ENCODE peak calls at places on chromosomes 4 and X, in four cellular contexts. D is H1, R is K562, E is HepG2. V is an unnamed sample.

GRCh38 chr4:174764105-174764729 is 64.8 kb downstream of the GLRA3 start:
- DNase-seq in E (peak), R (peak), D (no peak), V (peak)

GRCh38 chrX:9312922-9313867 is 151.7 kb upstream of the TBL1X start:
- DNase-seq in R (peak), E (peak), D (peak), V (peak)

GRCh38 chr4:73788411-73788810 is 48.0 kb downstream of the CXCL8 start:
- DNase-seq in R (no peak), D (no peak), E (no peak), V (no peak)

GRCh38 chrX:137031517-137032377 is 2.0 kb downstream of the GPR101 start:
- DNase-seq in R (peak), D (peak), E (no peak), V (peak)

GRCh38 chr4:18846313-18846712 is 824.8 kb upstream of the LCORL start:
- DNase-seq in E (no peak), R (no peak), D (no peak), V (no peak)

GRCh38 chr4:185524888-185525863 is 10.1 kb downstream of the PDLIM3 start:
- DNase-seq in D (no peak), E (no peak), R (no peak), V (no peak)

GRCh38 chr4:31088600-31089230 is 368.5 kb downstream of the PCDH7 start:
- DNase-seq in E (no peak), D (no peak), R (peak), V (no peak)

GRCh38 chr4:181933471-181933870 is 309.7 kb upstream of the TENM3 start:
- DNase-seq in R (no peak), E (no peak), D (no peak), V (no peak)

GRCh38 chrX:152619897-152620296 is 17.8 kb upstream of the GABRQ start:
- DNase-seq in R (no peak), E (no peak), D (no peak), V (no peak)

GRCh38 chr4:126976850-126977249 is 655.9 kb upstream of the INTU start:
- DNase-seq in E (no peak), D (no peak), R (no peak), V (no peak)

GRCh38 chr4:184375027-184375426 is 99.3 kb downstream of the IRF2 start:
- DNase-seq in E (no peak), D (no peak), R (no peak), V (no peak)

GRCh38 chr4:75107703-75108612 is 175.0 kb downstream of the PARM1 start:
- DNase-seq in D (no peak), R (no peak), E (no peak), V (no peak)

GRCh38 chr4:102252171-102252570 is 93.1 kb downstream of the SLC39A8 start:
- DNase-seq in E (no peak), D (no peak), R (no peak), V (no peak)

GRCh38 chr4:89561051-89561450 is 253.5 kb upstream of the GPRIN3 start:
- DNase-seq in E (no peak), R (no peak), D (no peak), V (no peak)

GRCh38 chr4:41189076-41189475 is 25.3 kb downstream of the APBB2 start:
- DNase-seq in R (no peak), E (no peak), D (no peak), V (no peak)

GRCh38 chr4:67727124-67727850 is 26.3 kb upstream of the UBA6 start:
- DNase-seq in R (peak), D (no peak), E (no peak), V (no peak)

GRCh38 chr4:1614854-1615595 is 69.1 kb downstream of the FAM53A start:
- DNase-seq in R (no peak), D (no peak), E (no peak), V (no peak)

GRCh38 chr4:75048208-75048879 is 115.4 kb downstream of the PARM1 start:
- DNase-seq in D (peak), R (peak), E (no peak), V (no peak)

GRCh38 chr4:14816592-14817273 is 185.5 kb upstream of the CPEB2 start:
- DNase-seq in E (no peak), D (no peak), R (no peak), V (no peak)

GRCh38 chrX:129983575-129984131 is 1.2 kb downstream of the BCORL1 start:
- DNase-seq in D (peak), R (peak), E (no peak), V (no peak)
- TF ChIP-seq JUND in D (no peak), R (no peak), E (no peak), V (no peak)

DNA sequence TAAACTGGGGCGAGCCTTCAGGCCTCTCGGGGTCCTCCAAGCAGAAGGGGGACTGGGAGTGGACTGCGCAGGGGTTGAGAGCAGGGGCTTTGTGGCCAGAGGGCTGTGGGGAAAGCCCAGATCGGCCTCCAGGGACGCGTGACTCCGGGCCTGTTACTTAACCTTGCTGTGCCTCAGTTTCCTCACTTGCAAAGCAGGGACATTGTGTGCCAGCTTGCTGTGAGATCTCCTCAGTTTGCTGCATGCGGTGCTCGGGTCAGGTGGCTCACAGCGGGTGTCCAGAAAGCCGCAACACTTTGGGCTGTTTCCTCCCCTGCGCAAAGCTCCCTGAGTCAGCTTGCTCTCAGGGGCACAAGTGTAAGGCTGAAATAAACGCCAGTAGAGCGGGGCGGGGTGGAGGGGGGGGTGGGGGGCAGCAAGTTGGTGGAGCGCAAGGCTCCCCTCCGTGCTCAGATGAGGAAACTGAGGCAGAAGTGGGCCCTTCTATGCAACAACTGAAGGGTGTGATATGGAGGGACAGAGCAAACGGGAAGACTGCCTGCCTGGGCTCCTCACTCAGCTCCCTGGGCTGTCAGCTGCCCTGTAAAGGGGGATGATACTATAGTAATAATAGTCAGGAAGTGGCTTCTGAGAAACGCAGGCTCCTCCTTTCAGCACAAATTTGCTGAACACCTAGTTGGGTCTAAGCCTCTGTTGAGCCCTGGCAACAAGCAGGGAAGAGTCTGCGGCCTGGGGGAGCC is 101.0 kb downstream of the HMX1 start:
- DNase-seq in R (no peak), D (no peak), E (no peak), V (no peak)
- TF ChIP-seq JUND in R (no peak), D (no peak), E (no peak), V (no peak)

GRCh38 chrX:28124416-28124815 is 143.2 kb upstream of the DCAF8L1 start:
- DNase-seq in D (no peak), E (no peak), R (no peak), V (no peak)
- TF ChIP-seq JUND in D (no peak), E (no peak), R (no peak), V (no peak)

GRCh38 chr4:85929926-85930325 is 429.9 kb downstream of the MAPK10 start:
- DNase-seq in R (no peak), E (peak), D (peak), V (peak)
- TF ChIP-seq JUND in R (no peak), E (no peak), D (no peak), V (no peak)

GRCh38 chr4:6916587-6917444 is 7.2 kb downstream of the TBC1D14 start:
- DNase-seq in R (peak), D (no peak), E (no peak), V (peak)
- TF ChIP-seq JUND in R (peak), D (peak), E (peak), V (peak)

GRCh38 chrX:25524150-25524549 is 508.4 kb upstream of the ARX start:
- DNase-seq in D (no peak), E (peak), R (no peak), V (peak)
- TF ChIP-seq JUND in D (no peak), E (peak), R (no peak), V (no peak)

GRCh38 chr4:26242451-26242850 is 78.4 kb upstream of the RBPJ start:
- DNase-seq in D (no peak), R (no peak), E (no peak), V (no peak)

GRCh38 chr4:26238782-26239647 is 81.8 kb upstream of the RBPJ start:
- DNase-seq in R (no peak), D (no peak), E (peak), V (no peak)

GRCh38 chr4:26237916-26238315 is 82.9 kb upstream of the RBPJ start:
- DNase-seq in D (no peak), R (no peak), E (no peak), V (no peak)

GRCh38 chr4:26238426-26238781 is 82.4 kb upstream of the RBPJ start:
- DNase-seq in R (no peak), D (no peak), E (peak), V (no peak)

GRCh38 chr4:26239796-26240195 is 81.0 kb upstream of the RBPJ start:
- DNase-seq in R (no peak), E (no peak), D (no peak), V (no peak)
- TF ChIP-seq JUND in R (no peak), E (no peak), D (no peak), V (no peak)